ENCODE peak calls at places on chromosomes 6 and 20, in six cellular contexts. P is fibroblast of lung; V is CD8-positive, alpha-beta T cell; R is GM23338; F is hepatocyte; H is neural progenitor cell. B is an unnamed sample.

GRCh38 chr6:6591778-6592388 is 3.4 kb downstream of the LY86 start:
- DNase-seq in H (no peak), R (no peak), V (no peak), F (no peak), P (no peak), B (no peak)

GRCh38 chr6:17278289-17279061 is 2.7 kb upstream of the RBM24 start:
- DNase-seq in H (no peak), F (no peak), R (no peak), P (peak; percentile 83), V (no peak), B (peak; percentile 9)

GRCh38 chr20:56409521-56409920 is 2.5 kb upstream of the CASS4 start:
- DNase-seq in F (no peak), V (no peak), R (no peak), P (no peak), H (no peak), B (no peak)

GRCh38 chr6:87922947-87923330 is 124.7 kb upstream of the SPACA1 start:
- DNase-seq in P (no peak), F (no peak), R (no peak), H (no peak), V (no peak), B (no peak)

GRCh38 chr6:36109092-36109491 is 21.2 kb upstream of the MAPK13 start:
- DNase-seq in V (no peak), P (no peak), F (no peak), R (no peak), H (no peak), B (no peak)

GRCh38 chr6:15283986-15284361 is 38.1 kb downstream of the JARID2 start:
- DNase-seq in V (no peak), R (no peak), H (no peak), F (no peak), P (peak; percentile 68), B (no peak)

GRCh38 chr20:36469973-36470372 is 71.3 kb upstream of the MYL9 start:
- DNase-seq in F (no peak), R (no peak), V (no peak), P (no peak), H (no peak), B (no peak)

GRCh38 chr6:57102976-57103375 is 13.0 kb downstream of the ZNF451 start:
- DNase-seq in F (no peak), P (peak; percentile 24), V (no peak), R (no peak), H (no peak), B (no peak)

GRCh38 chr6:40440083-40440482 is 147.1 kb downstream of the LRFN2 start:
- DNase-seq in H (no peak), P (no peak), F (no peak), V (no peak), R (no peak), B (peak; percentile 29)

GRCh38 chr6:96138396-96138795 is 122.6 kb downstream of the FUT9 start:
- DNase-seq in P (no peak), V (no peak), H (no peak), R (no peak), F (no peak), B (no peak)

GRCh38 chr6:26240981-26241770 is 123.8 kb upstream of the BTN3A2 start:
- DNase-seq in V (no peak), P (peak; percentile 87), H (peak; percentile 45), F (no peak), R (peak; percentile 65), B (no peak)

GRCh38 chr6:14339711-14340590 is 222.4 kb downstream of the CD83 start:
- DNase-seq in P (no peak), R (no peak), V (no peak), F (no peak), H (no peak), B (no peak)

GRCh38 chr6:16909599-16910360 is 148.5 kb upstream of the ATXN1 start:
- DNase-seq in F (no peak), R (no peak), V (no peak), H (no peak), P (peak; percentile 97), B (no peak)

GRCh38 chr6:74222768-74223321 is 526.8 kb downstream of the CD109 start:
- DNase-seq in P (peak; percentile 25), H (peak; percentile 58), R (peak; percentile 85), F (no peak), V (no peak), B (no peak)

GRCh38 chr20:51712501-51713212 is 55.5 kb downstream of the ATP9A start:
- DNase-seq in F (peak; percentile 23), H (peak; percentile 67), P (peak; percentile 56), R (peak; percentile 81), V (no peak), B (peak; percentile 24)

GRCh38 chr6:28643017-28643740 is 117.5 kb downstream of the GPX5 start:
- DNase-seq in V (no peak), R (peak; percentile 83), H (peak; percentile 62), P (peak; percentile 81), F (peak; percentile 17), B (no peak)

GRCh38 chr20:19205999-19206398 is 6.4 kb upstream of the SLC24A3 start:
- DNase-seq in V (peak; percentile 50), R (peak; percentile 89), H (peak; percentile 78), F (peak; percentile 84), P (peak; percentile 6), B (peak; percentile 60)

GRCh38 chr6:133964052-133964451 is 11.0 kb downstream of the TBPL1 start:
- DNase-seq in V (no peak), H (no peak), P (peak; percentile 92), R (no peak), F (no peak), B (no peak)

GRCh38 chr20:63547484-63548480 is at the start of gene SRMS:
- DNase-seq in V (no peak), P (no peak), R (peak; percentile 70), F (no peak), H (peak; percentile 51), B (no peak)

GRCh38 chr6:68196645-68197044 is 438.4 kb upstream of the ADGRB3 start:
- DNase-seq in P (peak; percentile 37), V (no peak), R (peak; percentile 67), F (no peak), H (peak; percentile 3), B (no peak)

GRCh38 chr20:19615629-19616028 is 142.4 kb upstream of the RIN2 start:
- DNase-seq in V (no peak), P (no peak), H (no peak), R (no peak), F (no peak), B (no peak)

GRCh38 chr6:130742282-130742681 is 84.9 kb upstream of the SMLR1 start:
- DNase-seq in F (no peak), V (no peak), H (no peak), P (peak; percentile 54), R (no peak), B (no peak)

GRCh38 chr6:111590209-111590955 is 15.3 kb downstream of the TRAF3IP2 start:
- DNase-seq in P (no peak), R (no peak), H (no peak), F (no peak), V (no peak), B (no peak)

GRCh38 chr6:36350681-36351091 is 14.0 kb upstream of the BNIP5 start:
- DNase-seq in F (peak; percentile 71), V (no peak), H (no peak), P (peak; percentile 99), R (no peak), B (peak; percentile 88)

GRCh38 chr6:97240222-97240621 is 42.8 kb downstream of the MMS22L start:
- DNase-seq in V (no peak), P (peak; percentile 71), H (no peak), R (no peak), F (no peak), B (no peak)

GRCh38 chr6:5610640-5611039 is 349.3 kb downstream of the FARS2 start:
- DNase-seq in P (no peak), H (peak; percentile 17), R (no peak), F (no peak), V (no peak), B (no peak)

GRCh38 chr6:160831751-160832150 is 129.7 kb downstream of the PLG start:
- DNase-seq in H (peak; percentile 37), R (peak; percentile 3), P (no peak), F (no peak), V (no peak), B (no peak)

GRCh38 chr6:116545661-116546060 is at the start of gene TRAPPC3L:
- DNase-seq in F (no peak), H (no peak), R (no peak), P (no peak), V (no peak), B (no peak)

GRCh38 chr6:170462366-170463020 is 90.6 kb downstream of the PSMB1 start:
- DNase-seq in F (no peak), H (no peak), P (no peak), R (no peak), V (no peak), B (no peak)

GRCh38 chr6:148962854-148963515 is 216.2 kb downstream of the UST start:
- DNase-seq in V (no peak), R (no peak), H (peak; percentile 28), F (no peak), P (no peak), B (no peak)
- H3K27ac ChIP-seq in V (no peak overlapping the region), R (no peak overlapping the region), H (no peak overlapping the region), F (no peak overlapping the region), P (no peak overlapping the region), B (no peak overlapping the region)

DNA sequence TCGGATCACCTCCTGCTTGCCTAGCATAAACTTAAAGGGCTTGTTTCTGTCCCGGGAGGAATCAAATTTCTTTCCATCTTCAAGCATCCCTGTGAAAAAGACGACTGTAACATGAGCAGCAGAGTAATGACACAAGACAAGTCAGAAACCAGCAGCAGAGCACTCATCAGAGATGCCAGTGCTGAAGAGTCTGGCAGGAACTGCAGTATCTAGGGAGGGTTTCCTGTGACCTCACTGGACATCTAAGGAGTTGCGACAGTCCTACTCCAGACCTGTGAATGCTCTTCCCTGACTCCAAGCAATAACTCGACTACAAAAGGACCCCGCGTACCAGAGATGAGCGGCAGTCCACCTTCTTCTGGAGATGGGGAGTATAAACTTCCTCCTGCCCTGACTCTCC is 17.3 kb downstream of the FKBP1A start:
- DNase-seq in H (no peak), R (no peak), F (no peak), P (peak; percentile 62), V (no peak), B (no peak)
- H3K4me1 ChIP-seq in H (peaks cover 10% of the 10 kb centered on the region), R (peaks cover 14% of the 10 kb centered on the region), F (no peaks in the 10 kb centered on the region), P (peaks cover 6% of the 10 kb centered on the region), V (peaks cover 57% of the 10 kb centered on the region), B (peaks cover 26% of the 10 kb centered on the region)

DNA sequence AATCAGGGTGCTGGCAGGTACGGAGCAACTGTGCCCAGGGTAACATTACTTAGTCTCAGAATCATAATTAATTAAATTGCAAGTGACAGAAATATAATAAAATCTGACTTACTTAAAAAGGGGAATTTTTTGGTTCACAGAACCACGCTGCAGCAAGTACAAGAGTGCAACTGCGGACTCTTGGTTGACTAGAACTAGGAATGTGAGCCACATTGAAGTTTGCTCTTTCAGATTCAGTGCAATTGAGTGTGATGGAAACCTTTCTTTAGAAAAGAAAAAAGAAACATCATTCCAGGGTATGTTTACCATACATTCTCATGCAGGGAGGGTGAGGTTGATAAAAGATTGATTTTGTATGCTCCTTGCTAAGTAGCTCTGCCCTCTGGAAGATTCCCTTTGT is 45.0 kb upstream of the GGTLC1 start:
- DNase-seq in V (no peak), F (no peak), R (no peak), P (no peak), H (no peak), B (no peak)
- H3K4me3 ChIP-seq in V (no peak overlapping the region), F (no peak overlapping the region), R (no peak overlapping the region), P (no peak overlapping the region), H (no peak overlapping the region), B (no peak overlapping the region)

DNA sequence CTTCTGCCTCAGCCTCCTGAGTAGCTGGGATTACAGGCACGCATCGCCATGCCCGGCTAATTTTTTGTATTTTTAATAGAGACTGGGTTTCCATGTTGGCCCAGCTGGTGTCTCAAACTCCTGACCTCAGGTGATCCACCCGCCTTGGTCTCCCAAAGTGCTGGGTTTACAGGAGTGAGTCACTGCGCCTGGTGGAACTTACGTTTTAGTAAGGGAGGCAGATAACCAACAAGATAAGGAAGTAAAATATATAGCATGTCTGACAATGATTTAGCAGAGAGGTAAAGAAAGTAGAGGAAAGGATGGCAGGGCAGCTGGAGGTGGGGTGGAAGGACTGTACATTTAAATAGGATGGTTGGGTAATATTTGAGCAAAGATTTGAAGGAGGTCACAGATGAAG is 12.8 kb upstream of the MYMX start:
- DNase-seq in F (no peak), P (no peak), R (no peak), H (no peak), V (no peak), B (peak; percentile 26)
- H3K27ac ChIP-seq in F (peak overlapping the region; percentile 68), P (no peak overlapping the region), R (peak overlapping the region; percentile 95), H (no peak overlapping the region), V (no peak overlapping the region), B (no peak overlapping the region)